ENCODE peak calls at places on chromosomes 12 and 14, in six cellular contexts. Y is stimulated activated CD8-positive, alpha-beta memory T cell treated with anti-CD3 and anti-CD28 coated beads, Interleukin-2, amount 100 ng/mL, for 1 hour; G is transverse colon; K is activated B cell treated with CpG ODN at 0.5 μM for 24 hours; N is activated CD4-positive, alpha-beta T cell treated with anti-CD3 and anti-CD28 coated beads for 24 hours; T is NCI-H1417. C is an unnamed sample.

GRCh38 chr12:5692850-5693249 is 252.2 kb downstream of the ANO2 start:
- DNase-seq in Y (no peak), G (no peak), K (no peak), N (no peak), T (no peak), C (no peak)

GRCh38 chr14:77314043-77314442 is 6.6 kb downstream of the POMT2 start:
- DNase-seq in Y (no peak), G (peak), K (no peak), N (no peak), T (no peak), C (no peak)

GRCh38 chr14:50056457-50056856 is 59.9 kb downstream of the VCPKMT start:
- DNase-seq in Y (no peak), G (no peak), K (no peak), N (no peak), T (no peak), C (no peak)

GRCh38 chr12:40336573-40337199 is 111.9 kb downstream of the LRRK2 start:
- DNase-seq in Y (no peak), G (no peak), K (no peak), N (no peak), T (peak), C (peak)

GRCh38 chr14:59303216-59303615 is 114.7 kb downstream of the DAAM1 start:
- DNase-seq in Y (no peak), G (no peak), K (no peak), N (no peak), T (no peak), C (no peak)

GRCh38 chr14:20730921-20731320 is 14.8 kb upstream of the EDDM3A start:
- DNase-seq in Y (no peak), G (no peak), K (no peak), N (no peak), T (no peak), C (no peak)

GRCh38 chr14:39267592-39268112 is 33.9 kb downstream of the MIA2 start:
- DNase-seq in Y (no peak), G (no peak), K (no peak), N (no peak), T (peak), C (no peak)

GRCh38 chr14:72169521-72169920 is 237.3 kb downstream of the RGS6 start:
- DNase-seq in Y (no peak), G (no peak), K (no peak), N (no peak), T (no peak), C (no peak)

GRCh38 chr12:121849660-121850059 is 9.0 kb downstream of the HPD start:
- DNase-seq in Y (no peak), G (no peak), K (no peak), N (no peak), T (no peak), C (no peak)

GRCh38 chr12:68559246-68559645 is 51.5 kb upstream of the RAP1B start:
- DNase-seq in Y (no peak), G (no peak), K (no peak), N (no peak), T (no peak), C (no peak)

GRCh38 chr12:106139422-106140141 is 828 bp upstream of the NUAK1 start:
- DNase-seq in Y (no peak), G (peak), K (peak), N (no peak), T (peak), C (peak)

GRCh38 chr14:59281613-59282012 is 93.1 kb downstream of the DAAM1 start:
- DNase-seq in Y (no peak), G (no peak), K (no peak), N (no peak), T (no peak), C (no peak)

GRCh38 chr12:104064842-104065441 is 611 bp downstream of the HCFC2 start:
- DNase-seq in Y (no peak), G (peak), K (no peak), N (no peak), T (peak), C (no peak)